ENCODE peak calls at places on chromosome 1, in seven cellular contexts. One of them, this sample, is unnamed.

GRCh38 chr1:193321242-193321842 is 134.9 kb upstream of the B3GALT2 start:
- DNase-seq in left ventricle myocardium superior: no peak
- DNase-seq in GM04504: no peak
- DNase-seq in HFFc6: no peak
- DNase-seq in GM03348: peak; percentile 27
- DNase-seq in stimulated activated CD4-positive, alpha-beta T cell treated with anti-CD3 and anti-CD28 coated beads, TNF-alpha, amount 100 ng/mL, for 48 hours: no peak
- DNase-seq in progenitor cell of endocrine pancreas: no peak
- DNase-seq in this sample: no peak

GRCh38 chr1:21775542-21775899 is 7.4 kb downstream of the USP48 start:
- DNase-seq in left ventricle myocardium superior: no peak
- DNase-seq in GM04504: no peak
- DNase-seq in HFFc6: no peak
- DNase-seq in GM03348: no peak
- DNase-seq in stimulated activated CD4-positive, alpha-beta T cell treated with anti-CD3 and anti-CD28 coated beads, TNF-alpha, amount 100 ng/mL, for 48 hours: no peak
- DNase-seq in progenitor cell of endocrine pancreas: no peak
- DNase-seq in this sample: no peak

GRCh38 chr1:207908112-207908734 is 2.7 kb downstream of the CD34 start:
- DNase-seq in left ventricle myocardium superior: peak; percentile 62
- DNase-seq in GM04504: no peak
- DNase-seq in HFFc6: no peak
- DNase-seq in GM03348: no peak
- DNase-seq in stimulated activated CD4-positive, alpha-beta T cell treated with anti-CD3 and anti-CD28 coated beads, TNF-alpha, amount 100 ng/mL, for 48 hours: no peak
- DNase-seq in progenitor cell of endocrine pancreas: no peak
- DNase-seq in this sample: peak; percentile 79

GRCh38 chr1:192538407-192539311 is 36.9 kb upstream of the RGS1 start:
- DNase-seq in left ventricle myocardium superior: no peak
- DNase-seq in GM04504: no peak
- DNase-seq in HFFc6: no peak
- DNase-seq in GM03348: no peak
- DNase-seq in stimulated activated CD4-positive, alpha-beta T cell treated with anti-CD3 and anti-CD28 coated beads, TNF-alpha, amount 100 ng/mL, for 48 hours: no peak
- DNase-seq in progenitor cell of endocrine pancreas: no peak
- DNase-seq in this sample: no peak

GRCh38 chr1:50502147-50502546 is 78.9 kb upstream of the DMRTA2 start:
- DNase-seq in left ventricle myocardium superior: no peak
- DNase-seq in GM04504: no peak
- DNase-seq in HFFc6: no peak
- DNase-seq in GM03348: no peak
- DNase-seq in stimulated activated CD4-positive, alpha-beta T cell treated with anti-CD3 and anti-CD28 coated beads, TNF-alpha, amount 100 ng/mL, for 48 hours: no peak
- DNase-seq in progenitor cell of endocrine pancreas: no peak
- DNase-seq in this sample: no peak

GRCh38 chr1:31027693-31028526 is 37.6 kb downstream of the PUM1 start:
- DNase-seq in left ventricle myocardium superior: no peak
- DNase-seq in GM04504: no peak
- DNase-seq in HFFc6: no peak
- DNase-seq in GM03348: peak; percentile 17
- DNase-seq in stimulated activated CD4-positive, alpha-beta T cell treated with anti-CD3 and anti-CD28 coated beads, TNF-alpha, amount 100 ng/mL, for 48 hours: no peak
- DNase-seq in progenitor cell of endocrine pancreas: no peak
- DNase-seq in this sample: no peak

GRCh38 chr1:192485692-192486436 is 89.7 kb upstream of the RGS1 start:
- DNase-seq in left ventricle myocardium superior: peak; percentile 48
- DNase-seq in GM04504: peak; percentile 95
- DNase-seq in HFFc6: peak; percentile 91
- DNase-seq in GM03348: peak; percentile 74
- DNase-seq in stimulated activated CD4-positive, alpha-beta T cell treated with anti-CD3 and anti-CD28 coated beads, TNF-alpha, amount 100 ng/mL, for 48 hours: no peak
- DNase-seq in progenitor cell of endocrine pancreas: no peak
- DNase-seq in this sample: peak; percentile 71

GRCh38 chr1:206117151-206117948 is at the start of gene AVPR1B:
- DNase-seq in left ventricle myocardium superior: peak; percentile 70
- DNase-seq in GM04504: peak; percentile 8
- DNase-seq in HFFc6: no peak
- DNase-seq in GM03348: peak; percentile 82
- DNase-seq in stimulated activated CD4-positive, alpha-beta T cell treated with anti-CD3 and anti-CD28 coated beads, TNF-alpha, amount 100 ng/mL, for 48 hours: no peak
- DNase-seq in progenitor cell of endocrine pancreas: peak; percentile 30
- DNase-seq in this sample: peak; percentile 71

GRCh38 chr1:975896-976683 is 5.8 kb downstream of the PERM1 start:
- DNase-seq in left ventricle myocardium superior: peak; percentile 74
- DNase-seq in GM04504: no peak
- DNase-seq in HFFc6: peak; percentile 68
- DNase-seq in GM03348: peak; percentile 90
- DNase-seq in stimulated activated CD4-positive, alpha-beta T cell treated with anti-CD3 and anti-CD28 coated beads, TNF-alpha, amount 100 ng/mL, for 48 hours: no peak
- DNase-seq in progenitor cell of endocrine pancreas: peak; percentile 65
- DNase-seq in this sample: peak; percentile 58

GRCh38 chr1:2526824-2527552 is 592 bp upstream of the PANK4 start:
- DNase-seq in left ventricle myocardium superior: peak; percentile 86
- DNase-seq in GM04504: peak; percentile 12
- DNase-seq in HFFc6: peak; percentile 45
- DNase-seq in GM03348: peak; percentile 66
- DNase-seq in stimulated activated CD4-positive, alpha-beta T cell treated with anti-CD3 and anti-CD28 coated beads, TNF-alpha, amount 100 ng/mL, for 48 hours: peak; percentile 41
- DNase-seq in progenitor cell of endocrine pancreas: no peak
- DNase-seq in this sample: no peak

GRCh38 chr1:35808376-35809155 is 750 bp downstream of the AGO4 start:
- DNase-seq in left ventricle myocardium superior: peak; percentile 64
- DNase-seq in GM04504: peak; percentile 12
- DNase-seq in HFFc6: peak; percentile 20
- DNase-seq in GM03348: peak; percentile 77
- DNase-seq in stimulated activated CD4-positive, alpha-beta T cell treated with anti-CD3 and anti-CD28 coated beads, TNF-alpha, amount 100 ng/mL, for 48 hours: no peak
- DNase-seq in progenitor cell of endocrine pancreas: peak; percentile 11
- DNase-seq in this sample: peak; percentile 47

GRCh38 chr1:185704181-185704580 is 30.0 kb upstream of the HMCN1 start:
- DNase-seq in left ventricle myocardium superior: no peak
- DNase-seq in GM04504: no peak
- DNase-seq in HFFc6: no peak
- DNase-seq in GM03348: no peak
- DNase-seq in stimulated activated CD4-positive, alpha-beta T cell treated with anti-CD3 and anti-CD28 coated beads, TNF-alpha, amount 100 ng/mL, for 48 hours: no peak
- DNase-seq in progenitor cell of endocrine pancreas: no peak
- DNase-seq in this sample: no peak

GRCh38 chr1:39131940-39132339 is 72.6 kb upstream of the MACF1 start:
- DNase-seq in left ventricle myocardium superior: no peak
- DNase-seq in GM04504: no peak
- DNase-seq in HFFc6: no peak
- DNase-seq in GM03348: no peak
- DNase-seq in stimulated activated CD4-positive, alpha-beta T cell treated with anti-CD3 and anti-CD28 coated beads, TNF-alpha, amount 100 ng/mL, for 48 hours: no peak
- DNase-seq in progenitor cell of endocrine pancreas: no peak
- DNase-seq in this sample: no peak

This sample was measured in left cardiac atrium.